ENCODE peak calls at places on chromosomes 13 and 19, in four cellular contexts. M is HepG2, I is left lung, H is right atrium auricular region. F is an unnamed sample.

GRCh38 chr13:81171065-81171647 is 830.2 kb upstream of the SPRY2 start:
- DNase-seq in M (peak; percentile 5), H (no peak), I (no peak), F (no peak)

GRCh38 chr19:4597975-4598671 is 38.6 kb upstream of the SEMA6B start:
- DNase-seq in M (no peak), I (no peak), H (no peak), F (peak; percentile 74)

GRCh38 chr13:114073881-114074551 is 58.4 kb downstream of the RASA3 start:
- DNase-seq in M (no peak), I (peak; percentile 24), H (no peak), F (no peak)

GRCh38 chr13:112454648-112455334 is 78.6 kb downstream of the SPACA7 start:
- DNase-seq in M (no peak), I (no peak), H (no peak), F (no peak)

GRCh38 chr19:18904334-18905057 is 8.5 kb upstream of the CERS1 start:
- DNase-seq in H (no peak), M (no peak), I (no peak), F (no peak)

GRCh38 chr19:39499082-39499642 is 415 bp downstream of the DLL3 start:
- DNase-seq in I (no peak), H (no peak), M (no peak), F (no peak)

GRCh38 chr13:53242015-53242414 is 213.4 kb downstream of the OLFM4 start:
- DNase-seq in H (no peak), I (no peak), M (no peak), F (no peak)

GRCh38 chr19:58059681-58060080 is 599 bp downstream of the ZNF135 start:
- DNase-seq in I (no peak), M (no peak), H (no peak), F (no peak)

GRCh38 chr13:104314926-104315535 is 1248.8 kb upstream of the SLC10A2 start:
- DNase-seq in I (no peak), H (no peak), M (no peak), F (no peak)

GRCh38 chr13:108597943-108598342 is 31.5 kb upstream of the MYO16 start:
- DNase-seq in I (no peak), M (peak; percentile 8), H (no peak), F (no peak)

GRCh38 chr13:101346942-101347728 is 69.2 kb downstream of the NALCN start:
- DNase-seq in I (no peak), H (no peak), M (no peak), F (no peak)

GRCh38 chr19:2061093-2061935 is 10.3 kb upstream of the MKNK2 start:
- DNase-seq in H (peak; percentile 100), I (peak; percentile 99), M (peak; percentile 97), F (peak; percentile 96)

GRCh38 chr19:2476451-2477140 is 669 bp downstream of the GADD45B start:
- DNase-seq in H (no peak), I (peak; percentile 67), M (no peak), F (no peak)

GRCh38 chr19:932647-933552 is 7.1 kb downstream of the ARID3A start:
- DNase-seq in H (peak; percentile 74), M (no peak), I (peak; percentile 57), F (no peak)

GRCh38 chr13:43377955-43378354 is 354.6 kb downstream of the DNAJC15 start:
- DNase-seq in I (no peak), M (no peak), H (no peak), F (no peak)

GRCh38 chr19:12133069-12133468 is 7.1 kb downstream of the ZNF20 start:
- DNase-seq in I (no peak), M (no peak), H (no peak), F (no peak)

GRCh38 chr13:37047032-37047431 is 12.5 kb downstream of the SUPT20H start:
- DNase-seq in I (no peak), M (no peak), H (no peak), F (no peak)

GRCh38 chr19:53254451-53255341 is at the start of gene ZNF677:
- DNase-seq in I (peak; percentile 93), M (no peak), H (peak; percentile 87), F (no peak)

GRCh38 chr13:96958286-96958891 is 35.9 kb downstream of the OXGR1 start:
- DNase-seq in M (peak; percentile 20), I (no peak), H (no peak), F (peak; percentile 2)

GRCh38 chr19:4971424-4971793 is 2.5 kb downstream of the KDM4B start:
- DNase-seq in H (no peak), I (no peak), M (peak; percentile 59), F (no peak)

GRCh38 chr19:29003641-29004409 is 209.1 kb downstream of the UQCRFS1 start:
- DNase-seq in M (no peak), I (no peak), H (no peak), F (no peak)

GRCh38 chr13:35978607-35979316 is 152.4 kb downstream of the DCLK1 start:
- DNase-seq in I (no peak), M (peak; percentile 42), H (no peak), F (peak; percentile 32)

GRCh38 chr19:9848761-9849160 is 13.6 kb downstream of the PIN1 start:
- DNase-seq in I (no peak), M (no peak), H (no peak), F (no peak)

GRCh38 chr13:33554919-33555791 is 262.8 kb upstream of the RFC3 start:
- DNase-seq in H (no peak), M (no peak), I (no peak), F (no peak)

GRCh38 chr13:70856706-70857105 is 748.5 kb upstream of the KLHL1 start:
- DNase-seq in I (no peak), H (no peak), M (no peak), F (peak; percentile 17)

GRCh38 chr19:610801-611505 is 21.3 kb downstream of the HCN2 start:
- DNase-seq in I (no peak), H (no peak), M (no peak), F (no peak)

F was measured in HuH-7.